ENCODE peak calls at places on chromosomes 6 and 20, in nine cellular contexts. W, B, C, Z, R, S, M, J and L are unnamed samples.
A peak's percentile ranks its signal among the peaks of the same experiment; 100 is the strongest.

GRCh38 chr6:135163440-135163738 is 17.7 kb upstream of the MYB start:
- DNase-seq in S (no peak), J (no peak), B (no peak), W (no peak), C (no peak), R (no peak), M (no peak), Z (no peak), L (no peak)

GRCh38 chr6:151391021-151391470 is 313 bp downstream of the ZBTB2 start:
- DNase-seq in W (peak; percentile 82), C (peak; percentile 62), S (peak; percentile 49), M (peak; percentile 52), R (peak; percentile 77), J (peak; percentile 36), Z (no peak), B (peak; percentile 88), L (peak; percentile 74)

GRCh38 chr6:157656437-157657005 is 166.5 kb upstream of the SNX9 start:
- DNase-seq in C (no peak), R (no peak), M (no peak), J (peak; percentile 32), W (no peak), S (no peak), Z (no peak), B (no peak), L (peak; percentile 24)

GRCh38 chr20:24966317-24967012 is 17.4 kb downstream of the CST7 start:
- DNase-seq in R (no peak), M (no peak), J (no peak), B (no peak), W (peak; percentile 2), C (no peak), Z (no peak), S (no peak), L (no peak)

GRCh38 chr6:132867055-132867454 is 52.7 kb downstream of the RPS12 start:
- DNase-seq in R (peak; percentile 51), M (no peak), C (no peak), Z (no peak), W (no peak), B (peak; percentile 6), J (no peak), S (no peak), L (peak; percentile 1)

GRCh38 chr6:81683928-81684327 is 68.6 kb downstream of the TENT5A start:
- DNase-seq in M (no peak), Z (no peak), S (no peak), W (no peak), B (no peak), J (peak; percentile 69), R (no peak), C (peak; percentile 60), L (peak; percentile 70)

GRCh38 chr6:152804150-152804549 is 53.6 kb downstream of the VIP start:
- DNase-seq in Z (no peak), B (no peak), W (no peak), M (no peak), J (no peak), S (no peak), C (no peak), R (no peak), L (no peak)

GRCh38 chr6:147710890-147711289 is 202.4 kb downstream of the SAMD5 start:
- DNase-seq in W (no peak), M (no peak), Z (no peak), J (no peak), C (no peak), R (no peak), S (no peak), B (no peak), L (no peak)

GRCh38 chr6:131629656-131630055 is 1.6 kb upstream of the MED23 start:
- DNase-seq in M (no peak), Z (peak; percentile 20), J (no peak), C (no peak), R (no peak), B (no peak), W (no peak), S (no peak), L (no peak)

GRCh38 chr20:61927826-61928541 is 137.7 kb downstream of the TAF4 start:
- DNase-seq in S (no peak), M (no peak), C (no peak), J (no peak), W (no peak), B (no peak), Z (no peak), R (no peak), L (no peak)

GRCh38 chr6:106163446-106163965 is 77.4 kb downstream of the PRDM1 start:
- DNase-seq in B (peak; percentile 28), J (peak; percentile 70), W (peak; percentile 57), C (no peak), M (no peak), Z (no peak), R (peak; percentile 50), S (no peak), L (peak; percentile 81)

GRCh38 chr20:35742741-35743523 is 872 bp upstream of the RBM39 start:
- DNase-seq in B (peak; percentile 31), S (no peak), J (no peak), Z (no peak), W (no peak), C (peak; percentile 57), R (peak; percentile 32), M (peak; percentile 69), L (peak; percentile 43)

GRCh38 chr20:967796-968742 is 34.0 kb downstream of the RSPO4 start:
- DNase-seq in R (peak; percentile 71), W (peak; percentile 12), M (peak; percentile 58), C (peak; percentile 31), S (no peak), J (peak; percentile 6), Z (peak; percentile 14), B (no peak), L (peak; percentile 40)

GRCh38 chr20:4951299-4951698 is 50.0 kb downstream of the SLC23A2 start:
- DNase-seq in S (peak; percentile 59), C (peak; percentile 97), M (no peak), W (no peak), Z (peak; percentile 94), J (peak; percentile 89), B (peak; percentile 57), R (no peak), L (peak; percentile 92)

GRCh38 chr6:2938632-2939083 is 32.7 kb downstream of the SERPINB6 start:
- DNase-seq in B (no peak), Z (peak; percentile 51), J (no peak), R (peak; percentile 60), M (peak; percentile 90), S (no peak), W (no peak), C (no peak), L (no peak)

GRCh38 chr6:52263709-52264320 is 19.5 kb upstream of the IL17F start:
- DNase-seq in J (no peak), R (peak; percentile 74), C (peak; percentile 70), S (peak; percentile 56), Z (peak; percentile 33), W (peak; percentile 76), B (peak; percentile 75), M (peak; percentile 64), L (peak; percentile 33)

GRCh38 chr6:112021911-112022310 is 32.0 kb upstream of the CCN6 start:
- DNase-seq in Z (no peak), W (no peak), B (no peak), R (no peak), J (no peak), C (no peak), M (no peak), S (no peak), L (no peak)

GRCh38 chr6:156256161-156256560 is 521.0 kb upstream of the ARID1B start:
- DNase-seq in J (no peak), M (no peak), B (no peak), W (no peak), C (no peak), R (no peak), Z (no peak), S (no peak), L (no peak)

GRCh38 chr6:26351544-26351953 is 13.4 kb upstream of the BTN3A2 start:
- DNase-seq in J (peak; percentile 97), R (no peak), B (peak; percentile 52), W (no peak), M (peak; percentile 95), C (peak; percentile 84), S (peak; percentile 17), Z (peak; percentile 94), L (peak; percentile 98)

GRCh38 chr6:44002071-44002590 is 125.1 kb downstream of the MRPL14 start:
- DNase-seq in Z (no peak), S (peak; percentile 79), C (no peak), M (peak; percentile 47), R (peak; percentile 89), J (no peak), W (no peak), B (peak; percentile 26), L (no peak)

GRCh38 chr6:44003345-44004061 is 123.7 kb downstream of the MRPL14 start:
- DNase-seq in C (no peak), R (peak; percentile 64), Z (no peak), S (no peak), J (no peak), M (no peak), B (peak; percentile 37), W (no peak), L (no peak)

GRCh38 chr6:44004136-44004535 is 123.1 kb downstream of the MRPL14 start:
- DNase-seq in Z (no peak), J (no peak), M (no peak), C (no peak), S (no peak), W (no peak), R (no peak), B (no peak), L (no peak)

GRCh38 chr6:44001318-44001868 is 125.9 kb downstream of the MRPL14 start:
- DNase-seq in S (no peak), R (peak; percentile 85), W (peak; percentile 81), J (no peak), B (peak; percentile 52), Z (no peak), C (peak; percentile 11), M (peak; percentile 52), L (no peak)

GRCh38 chr6:44002591-44003344 is 124.5 kb downstream of the MRPL14 start:
- DNase-seq in C (peak; percentile 25), S (no peak), J (peak; percentile 41), R (peak; percentile 78), M (no peak), Z (peak; percentile 46), B (peak; percentile 91), W (no peak), L (peak; percentile 59)
- TF ChIP-seq EZH2 in C (no peak), S (no peak), J (no peak), R (no peak), M (no peak), Z (no peak), B (no peak), W (no peak), L (no peak)

GRCh38 chr6:33297956-33298772 is 578 bp downstream of the RGL2 start:
- DNase-seq in C (peak; percentile 55), M (peak; percentile 80), Z (peak; percentile 92), W (peak; percentile 77), B (peak; percentile 79), R (peak; percentile 93), S (peak; percentile 89), J (peak; percentile 68), L (peak; percentile 76)
- TF ChIP-seq CTCF in C (no peak), M (no peak), Z (no peak), W (peak; percentile 52), B (no peak), R (peak; percentile 25), S (no peak), J (no peak), L (no peak)

GRCh38 chr6:12037803-12038202 is 25.7 kb downstream of the HIVEP1 start:
- DNase-seq in W (no peak), M (no peak), J (no peak), Z (no peak), R (no peak), C (no peak), S (no peak), B (no peak), L (no peak)
- H3K27ac ChIP-seq in W (no peak overlapping the region), M (no peak overlapping the region), J (no peak overlapping the region), Z (peak overlapping the region; percentile 29), R (no peak overlapping the region), C (no peak overlapping the region), S (no peak overlapping the region), B (no peak overlapping the region), L (no peak overlapping the region)

GRCh38 chr6:99608886-99609482 is 2.4 kb downstream of the PRDM13 start:
- DNase-seq in R (no peak), W (no peak), S (no peak), B (no peak), J (no peak), M (no peak), C (no peak), Z (no peak), L (no peak)
- TF ChIP-seq EZH2 in R (peak; percentile 58), W (no peak), S (no peak), B (peak; percentile 69), J (no peak), M (no peak), C (no peak), Z (peak; percentile 87), L (no peak)